ENCODE peak calls at places on chromosomes 6 and 20, in seven cellular contexts. I, N, X, A, F, W and H are unnamed samples.

GRCh38 chr6:26183581-26184408 is 96.6 kb downstream of the HFE start:
- DNase-seq in F (peak; percentile 84), I (peak; percentile 71), X (no peak), A (no peak), W (no peak), N (no peak), H (no peak)

GRCh38 chr6:55082021-55082420 is 92.3 kb upstream of the HCRTR2 start:
- DNase-seq in A (no peak), N (no peak), I (no peak), X (no peak), F (no peak), W (no peak), H (no peak)

GRCh38 chr6:69421270-69421669 is 375.5 kb downstream of the LMBRD1 start:
- DNase-seq in N (no peak), W (no peak), I (no peak), A (no peak), F (no peak), X (no peak), H (no peak)

GRCh38 chr6:113073611-113074191 is 726.6 kb downstream of the RFPL4B start:
- DNase-seq in F (no peak), N (no peak), I (no peak), X (no peak), A (no peak), W (no peak), H (no peak)

GRCh38 chr20:63974402-63975200 is 4.8 kb downstream of the SAMD10 start:
- DNase-seq in I (peak; percentile 14), F (no peak), N (no peak), X (no peak), W (no peak), A (no peak), H (no peak)

GRCh38 chr6:45835725-45836437 is 179.8 kb downstream of the CLIC5 start:
- DNase-seq in N (no peak), F (no peak), A (no peak), X (no peak), W (no peak), I (no peak), H (no peak)

GRCh38 chr6:113011803-113012202 is 664.7 kb downstream of the RFPL4B start:
- DNase-seq in W (no peak), N (no peak), X (no peak), A (no peak), I (no peak), F (no peak), H (no peak)

GRCh38 chr20:8940311-8940710 is 128.6 kb upstream of the PLCB4 start:
- DNase-seq in N (no peak), I (no peak), F (no peak), X (no peak), W (no peak), A (no peak), H (no peak)

GRCh38 chr6:113632220-113632864 is 224.8 kb upstream of the MARCKS start:
- DNase-seq in I (no peak), X (peak; percentile 78), N (no peak), F (peak; percentile 91), W (no peak), A (peak; percentile 65), H (no peak)

GRCh38 chr20:60804918-60805631 is 447.0 kb upstream of the CDH4 start:
- DNase-seq in W (no peak), I (no peak), X (no peak), F (no peak), N (no peak), A (no peak), H (no peak)

GRCh38 chr6:6686748-6687601 is 98.5 kb downstream of the LY86 start:
- DNase-seq in I (peak; percentile 89), A (peak; percentile 93), W (peak; percentile 94), N (peak; percentile 100), X (peak; percentile 91), F (no peak), H (peak; percentile 90)

GRCh38 chr20:25676164-25676809 is 20.4 kb downstream of the ZNF337 start:
- DNase-seq in N (no peak), I (no peak), X (peak; percentile 52), F (no peak), A (no peak), W (no peak), H (no peak)

GRCh38 chr6:1605822-1606532 is 3.7 kb upstream of the FOXC1 start:
- DNase-seq in A (no peak), F (no peak), W (no peak), I (no peak), X (no peak), N (no peak), H (no peak)

GRCh38 chr20:23156170-23156841 is 70.2 kb upstream of the CD93 start:
- DNase-seq in F (no peak), X (peak; percentile 50), I (no peak), W (no peak), N (peak; percentile 15), A (peak; percentile 78), H (no peak)

GRCh38 chr20:44174996-44175766 is 11.8 kb downstream of the JPH2 start:
- DNase-seq in W (no peak), F (no peak), N (no peak), A (no peak), X (no peak), I (no peak), H (no peak)

GRCh38 chr6:153618371-153619328 is 420.4 kb upstream of the OPRM1 start:
- DNase-seq in I (no peak), A (no peak), N (no peak), X (no peak), W (no peak), F (no peak), H (no peak)

GRCh38 chr6:161676566-161676965 is 402.7 kb upstream of the AGPAT4 start:
- DNase-seq in W (no peak), F (no peak), X (no peak), A (no peak), I (no peak), N (no peak), H (no peak)

GRCh38 chr20:44537993-44538392 is 16.1 kb upstream of the SERINC3 start:
- DNase-seq in N (no peak), A (no peak), I (no peak), F (no peak), X (no peak), W (no peak), H (no peak)

GRCh38 chr6:1379026-1379809 is 10.2 kb upstream of the FOXF2 start:
- DNase-seq in X (no peak), F (no peak), W (no peak), I (no peak), A (no peak), N (no peak), H (no peak)

GRCh38 chr6:169959129-169960002 is 207.9 kb downstream of the ERMARD start:
- DNase-seq in F (no peak), I (peak; percentile 32), A (no peak), N (no peak), W (no peak), X (no peak), H (no peak)

GRCh38 chr6:71468841-71469750 is 180.5 kb downstream of the OGFRL1 start:
- DNase-seq in F (no peak), N (peak; percentile 7), A (no peak), X (no peak), I (no peak), W (no peak), H (no peak)

DNA sequence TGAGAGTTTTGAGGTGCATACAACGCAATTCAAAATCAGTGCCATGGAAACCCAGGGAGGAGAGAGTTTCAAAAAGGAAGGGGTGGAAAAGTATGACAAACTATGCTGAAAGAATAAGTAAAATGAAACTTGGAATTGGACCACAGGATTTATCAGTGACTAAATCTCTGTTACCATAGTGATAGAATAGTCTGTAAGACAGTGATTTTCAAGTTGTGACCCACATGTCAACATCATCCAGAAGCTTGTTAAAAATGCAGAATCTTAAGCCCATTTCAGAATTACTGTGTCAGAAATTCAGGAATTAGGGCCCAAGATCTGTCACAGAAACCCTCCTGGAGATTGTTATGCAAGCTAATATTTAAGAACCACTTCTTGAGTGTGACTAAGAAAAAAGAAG is 417.7 kb upstream of the JAG1 start:
- DNase-seq in F (no peak), N (no peak), I (no peak), A (no peak), W (no peak), X (no peak), H (no peak)
- TF ChIP-seq YY1 in F (no peak), N (no peak), I (no peak), A (no peak), W (no peak), X (no peak), H (no peak)

DNA sequence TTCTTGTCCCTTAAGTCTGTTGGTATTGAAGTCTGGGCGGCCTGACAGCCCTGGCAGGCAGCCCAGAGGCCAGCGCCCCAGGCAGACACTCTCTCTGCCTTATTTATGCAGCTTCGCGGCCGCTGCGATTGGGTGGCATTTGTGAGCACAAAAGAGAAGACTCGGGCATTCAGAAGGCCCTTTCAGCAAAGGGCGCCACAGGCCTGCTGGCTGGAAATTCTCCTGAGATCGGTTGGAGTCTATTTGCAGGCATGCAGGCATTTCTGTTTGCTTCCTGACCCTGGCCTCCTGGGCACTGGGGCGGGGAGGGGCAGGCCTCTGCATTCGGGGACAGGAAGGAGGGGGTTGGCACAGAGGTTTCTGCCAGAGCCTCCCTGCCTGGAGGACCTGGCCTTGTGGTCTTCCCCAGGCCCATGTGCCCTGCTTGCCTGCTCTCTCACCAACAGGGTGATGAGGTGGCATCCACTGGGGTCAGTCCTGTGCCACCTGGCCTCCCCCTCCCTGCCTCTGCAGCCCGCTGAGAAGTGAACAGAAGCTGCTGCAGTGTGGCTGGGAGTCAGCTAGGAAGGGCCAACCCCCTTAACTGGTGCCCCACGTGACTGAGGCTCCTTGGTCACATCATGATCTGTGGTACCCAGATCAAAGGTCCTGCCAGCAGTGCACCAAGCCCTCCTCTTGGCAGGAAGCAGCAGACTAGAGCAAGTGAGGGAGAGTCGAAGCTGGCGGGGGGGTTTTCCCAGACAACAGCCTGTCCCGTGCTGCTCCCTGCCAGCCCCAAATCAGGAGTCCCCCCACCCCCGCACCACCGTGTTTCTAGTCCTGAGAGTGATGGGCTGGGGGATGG is 16.6 kb upstream of the CCDC167 start:
- DNase-seq in W (no peak), X (peak; percentile 39), I (peak; percentile 79), F (peak; percentile 78), N (no peak), A (no peak), H (no peak)
- TF ChIP-seq YY1 in W (no peak), X (no peak), I (no peak), F (no peak), N (no peak), A (no peak), H (no peak)

GRCh38 chr6:130853555-130854183 is 26.5 kb downstream of the SMLR1 start:
- DNase-seq in N (no peak), A (no peak), X (peak; percentile 88), W (no peak), F (no peak), I (no peak), H (no peak)
- TF ChIP-seq YY1 in N (no peak), A (no peak), X (peak; percentile 11), W (no peak), F (no peak), I (no peak), H (no peak)

DNA sequence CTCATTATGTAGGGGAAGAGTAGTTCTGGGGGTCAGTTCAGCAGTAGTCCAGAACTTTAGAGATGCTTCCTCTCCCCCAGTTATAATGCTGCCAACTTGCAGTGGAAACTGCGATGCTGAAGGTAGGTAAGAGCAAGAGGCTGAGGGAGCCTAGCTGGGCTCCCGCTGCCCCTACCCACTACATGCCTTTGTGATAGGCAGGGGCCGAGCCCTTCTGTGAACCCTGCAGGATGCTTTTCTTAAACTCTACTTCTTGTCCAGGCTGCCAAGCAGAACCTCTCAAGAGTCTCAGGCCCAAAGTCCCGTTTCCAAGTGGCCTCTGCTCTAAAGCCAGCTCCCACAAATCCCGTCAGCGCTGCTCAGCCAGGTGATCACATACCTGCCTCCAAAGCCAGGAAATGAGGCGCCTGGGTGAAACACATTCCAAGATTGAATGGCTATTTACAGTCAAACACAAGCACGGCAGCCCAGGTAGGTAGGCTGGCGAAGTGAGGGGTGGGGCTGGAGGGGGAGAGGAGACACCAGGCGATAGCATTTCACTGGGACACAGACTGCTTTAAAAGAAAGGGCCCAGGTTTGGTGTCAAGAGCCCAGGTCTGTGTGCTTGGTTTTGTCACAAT is 150.7 kb downstream of the CD24 start:
- DNase-seq in W (peak; percentile 54), N (no peak), X (no peak), I (no peak), A (no peak), F (no peak), H (no peak)
- TF ChIP-seq YY1 in W (no peak), N (no peak), X (no peak), I (no peak), A (no peak), F (no peak), H (no peak)